ENCODE peak calls at places on chromosome 5, in nine cellular contexts. A is ELR; K is activated naive CD8-positive, alpha-beta T cell treated with anti-CD3 and anti-CD28 coated beads for 36 hours; Z is iris pigment epithelial cell; T is germinal center; C is GDM1; D is aorta; X is activated CD4-positive, alpha-beta memory T cell treated with anti-CD3 and anti-CD28 coated beads for 36 hours; E is IMR-90. H is an unnamed sample.

GRCh38 chr5:138990986-138991645 is 116.0 kb upstream of the LRRTM2 start:
- DNase-seq in X (no peak), C (no peak), T (no peak), K (no peak), E (no peak), Z (no peak), A (no peak), D (no peak), H (no peak)

GRCh38 chr5:115543365-115543700 is 1.2 kb downstream of the FEM1C start:
- DNase-seq in D (no peak), K (no peak), T (no peak), C (no peak), A (peak), E (no peak), Z (no peak), X (no peak), H (no peak)

GRCh38 chr5:32406650-32407049 is 37.9 kb downstream of the ZFR start:
- DNase-seq in Z (no peak), E (no peak), K (no peak), A (no peak), T (no peak), D (no peak), X (no peak), C (no peak), H (no peak)

GRCh38 chr5:14830210-14831005 is 41.2 kb downstream of the ANKH start:
- DNase-seq in X (no peak), C (no peak), D (no peak), A (no peak), E (no peak), Z (no peak), T (no peak), K (no peak), H (no peak)

GRCh38 chr5:137627293-137627692 is 108.6 kb downstream of the KLHL3 start:
- DNase-seq in Z (no peak), A (no peak), K (no peak), T (no peak), E (no peak), C (no peak), X (no peak), D (no peak), H (no peak)

GRCh38 chr5:76084496-76085285 is 1.5 kb downstream of the SV2C start:
- DNase-seq in C (no peak), K (peak), E (no peak), Z (no peak), D (no peak), A (no peak), X (peak), T (peak), H (no peak)

GRCh38 chr5:40879163-40879942 is 29.9 kb upstream of the C7 start:
- DNase-seq in C (no peak), X (no peak), E (peak), D (no peak), T (peak), Z (peak), A (peak), K (no peak), H (peak)

GRCh38 chr5:65760504-65761275 is 38.7 kb downstream of the NLN start:
- DNase-seq in D (no peak), Z (peak), K (no peak), X (peak), E (peak), T (no peak), A (peak), C (peak), H (peak)

GRCh38 chr5:176798094-176798876 is 12.1 kb upstream of the UNC5A start:
- DNase-seq in Z (no peak), X (no peak), T (no peak), A (no peak), C (no peak), K (no peak), D (no peak), E (no peak), H (no peak)

GRCh38 chr5:1110260-1110929 is 1.5 kb downstream of the SLC12A7 start:
- DNase-seq in K (peak), Z (no peak), T (no peak), A (no peak), C (no peak), X (peak), E (no peak), D (no peak), H (no peak)

GRCh38 chr5:30607301-30607700 is 586.2 kb upstream of the CDH6 start:
- DNase-seq in Z (no peak), D (no peak), C (no peak), E (no peak), A (no peak), K (no peak), T (no peak), X (no peak), H (no peak)

GRCh38 chr5:113985505-113985904 is 376.4 kb upstream of the KCNN2 start:
- DNase-seq in A (no peak), X (no peak), E (no peak), C (no peak), K (no peak), Z (no peak), T (no peak), D (no peak), H (no peak)

GRCh38 chr5:73945505-73945904 is 319.5 kb downstream of the ARHGEF28 start:
- DNase-seq in X (peak), E (no peak), D (no peak), K (no peak), T (no peak), C (no peak), Z (no peak), A (peak), H (peak)

GRCh38 chr5:120326651-120327050 is 137.4 kb upstream of the PRR16 start:
- DNase-seq in T (no peak), E (peak), D (no peak), C (no peak), X (no peak), Z (peak), K (no peak), A (no peak), H (no peak)

GRCh38 chr5:73974871-73975351 is 348.9 kb downstream of the ARHGEF28 start:
- DNase-seq in A (no peak), C (no peak), K (no peak), Z (no peak), T (no peak), E (no peak), X (no peak), D (no peak), H (no peak)

GRCh38 chr5:54738118-54738972 is 220.8 kb downstream of the SNX18 start:
- DNase-seq in X (no peak), D (peak), T (no peak), E (peak), C (no peak), K (no peak), Z (peak), A (peak), H (peak)

GRCh38 chr5:72268753-72269410 is 51.2 kb downstream of the MRPS27 start:
- DNase-seq in X (peak), A (peak), K (peak), C (no peak), T (peak), Z (peak), E (peak), D (peak), H (peak)

GRCh38 chr5:82168294-82168693 is 109.9 kb downstream of the RPS23 start:
- DNase-seq in C (no peak), X (no peak), K (no peak), D (no peak), Z (no peak), A (peak), T (no peak), E (peak), H (no peak)

GRCh38 chr5:171467107-171467506 is 47.7 kb downstream of the FGF18 start:
- DNase-seq in E (no peak), Z (no peak), A (no peak), T (no peak), K (no peak), C (no peak), X (no peak), D (no peak), H (no peak)

GRCh38 chr5:106376522-106376921 is 1294.2 kb downstream of the EFNA5 start:
- DNase-seq in A (peak), T (no peak), E (peak), Z (peak), D (no peak), X (no peak), C (no peak), K (no peak), H (no peak)

GRCh38 chr5:71456362-71456743 is 902 bp downstream of the BDP1 start:
- DNase-seq in E (no peak), X (no peak), A (no peak), Z (no peak), C (no peak), T (no peak), K (no peak), D (no peak), H (no peak)